ENCODE peak calls at places on chromosomes 16 and 17, in ten cellular contexts. M is AG04450; B is WERI-Rb-1; V is H9; F is foreskin keratinocyte; W is dorsolateral prefrontal cortex; K is uterus; T is bronchial epithelial cell; E is CD4-positive, CD25-positive, alpha-beta regulatory T cell; X is mammary epithelial cell. D is an unnamed sample. For H3K27me3, the result is how much of the 10 kb centered on the place peaks cover.

GRCh38 chr17:28457890-28458289 is 15.6 kb upstream of the SLC13A2 start:
- DNase-seq in X (no peak), V (no peak), E (no peak), T (no peak), K (no peak), B (no peak), M (no peak), F (no peak), W (no peak), D (no peak)

GRCh38 chr16:30896203-30896889 is at the start of gene CTF1:
- DNase-seq in W (no peak), M (peak), F (peak), B (no peak), T (peak), V (peak), E (no peak), K (peak), X (peak), D (no peak)

GRCh38 chr16:64791756-64792155 is 330.1 kb downstream of the CDH11 start:
- DNase-seq in B (no peak), W (no peak), E (no peak), X (no peak), F (no peak), K (no peak), M (no peak), T (no peak), V (no peak), D (no peak)

GRCh38 chr17:2435852-2436251 is 35.0 kb upstream of the MNT start:
- DNase-seq in K (no peak), W (peak), X (no peak), B (no peak), F (no peak), T (no peak), M (no peak), V (no peak), E (no peak), D (no peak)

GRCh38 chr16:89422905-89423630 is 67.3 kb downstream of the ANKRD11 start:
- DNase-seq in W (no peak), M (no peak), E (no peak), K (no peak), X (peak), V (no peak), T (peak), B (no peak), F (no peak), D (peak)

GRCh38 chr17:81512984-81513668 is 527 bp upstream of the ACTG1 start:
- DNase-seq in W (peak), K (peak), F (peak), M (no peak), E (peak), T (peak), X (peak), B (peak), V (peak), D (peak)

GRCh38 chr17:63474914-63475460 is 1.9 kb upstream of the ACE start:
- DNase-seq in B (no peak), E (no peak), M (no peak), K (no peak), F (no peak), V (no peak), W (no peak), T (no peak), X (no peak), D (no peak)

GRCh38 chr16:85539084-85539483 is 74.0 kb upstream of the GSE1 start:
- DNase-seq in V (no peak), T (no peak), W (no peak), X (no peak), E (no peak), K (no peak), B (no peak), M (no peak), F (no peak), D (no peak)

GRCh38 chr17:31550389-31551056 is 159.0 kb downstream of the RAB11FIP4 start:
- DNase-seq in F (no peak), T (no peak), M (no peak), B (no peak), K (no peak), W (peak), X (no peak), E (no peak), V (no peak), D (no peak)

GRCh38 chr17:37117743-37118142 is 169.0 kb downstream of the AATF start:
- DNase-seq in X (no peak), V (no peak), B (no peak), W (peak), E (no peak), F (no peak), K (no peak), M (no peak), T (no peak), D (no peak)

GRCh38 chr16:84502075-84502474 is 2.4 kb downstream of the MEAK7 start:
- DNase-seq in M (no peak), W (no peak), X (no peak), B (no peak), E (no peak), V (no peak), K (peak), F (peak), T (no peak), D (no peak)

GRCh38 chr17:39079836-39080235 is 71.6 kb downstream of the PLXDC1 start:
- DNase-seq in T (no peak), M (no peak), X (no peak), B (peak), F (no peak), E (no peak), K (no peak), W (no peak), V (no peak), D (no peak)

GRCh38 chr17:18966831-18967624 is 15.1 kb downstream of the SLC5A10 start:
- DNase-seq in K (no peak), X (no peak), M (no peak), B (no peak), T (no peak), W (peak), V (peak), F (no peak), E (no peak), D (no peak)

GRCh38 chr17:74274060-74274702 is at the start of gene DNAI2:
- DNase-seq in T (no peak), M (no peak), F (no peak), E (peak), X (no peak), V (peak), B (no peak), W (no peak), K (no peak), D (peak)

GRCh38 chr17:78474631-78475146 is 96.2 kb downstream of the PGS1 start:
- DNase-seq in M (no peak), B (no peak), V (no peak), K (no peak), F (no peak), T (no peak), W (no peak), X (no peak), E (no peak), D (no peak)

GRCh38 chr17:47987240-47987835 is 16.4 kb downstream of the CDK5RAP3 start:
- DNase-seq in F (no peak), E (no peak), B (peak), K (no peak), M (no peak), V (peak), T (no peak), X (no peak), W (no peak), D (no peak)

GRCh38 chr17:38873646-38874380 is 4.0 kb downstream of the LASP1 start:
- DNase-seq in W (no peak), X (no peak), F (no peak), M (no peak), V (peak), B (no peak), E (no peak), K (no peak), T (no peak), D (no peak)

GRCh38 chr16:12078405-12079245 is 102.1 kb downstream of the SNX29 start:
- DNase-seq in K (no peak), V (no peak), F (no peak), E (no peak), T (no peak), B (no peak), W (no peak), M (no peak), X (no peak), D (no peak)

GRCh38 chr16:47311738-47312505 is 148.9 kb downstream of the ITFG1 start:
- DNase-seq in B (no peak), K (no peak), F (peak), W (peak), X (peak), M (no peak), V (peak), E (no peak), T (peak), D (no peak)

GRCh38 chr16:85902366-85903155 is 3.6 kb downstream of the IRF8 start:
- DNase-seq in K (no peak), B (peak), F (no peak), T (no peak), E (no peak), W (no peak), M (no peak), X (no peak), V (no peak), D (peak)

GRCh38 chr17:5562661-5563360 is 21.5 kb downstream of the NLRP1 start:
- DNase-seq in M (no peak), T (no peak), X (no peak), E (no peak), B (no peak), F (no peak), K (no peak), V (no peak), W (no peak), D (no peak)

GRCh38 chr17:16909472-16909871 is 62.4 kb downstream of the TNFRSF13B start:
- DNase-seq in T (no peak), V (peak), X (no peak), B (no peak), E (no peak), W (no peak), M (no peak), F (no peak), K (no peak), D (no peak)

GRCh38 chr17:48100160-48100559 is 1.1 kb downstream of the CBX1 start:
- DNase-seq in B (no peak), T (peak), V (no peak), X (peak), W (no peak), E (no peak), F (peak), K (no peak), M (peak), D (no peak)

GRCh38 chr16:18039931-18040330 is 296.6 kb downstream of the NPIPA8 start:
- DNase-seq in B (no peak), M (no peak), T (no peak), E (no peak), W (no peak), K (no peak), X (no peak), V (no peak), F (no peak), D (no peak)

GRCh38 chr17:82915697-82916027 is 75.8 kb upstream of the ZNF750 start:
- DNase-seq in K (no peak), V (no peak), F (no peak), B (no peak), W (no peak), E (no peak), T (no peak), X (no peak), M (no peak), D (no peak)

GRCh38 chr17:44033841-44034408 is 19.2 kb upstream of the TMEM101 start:
- DNase-seq in E (no peak), M (no peak), B (no peak), V (no peak), T (no peak), W (no peak), F (no peak), K (no peak), X (no peak), D (no peak)

GRCh38 chr17:66791337-66791736 is 43.6 kb upstream of the CACNG5 start:
- DNase-seq in X (no peak), V (no peak), T (no peak), F (no peak), B (no peak), E (no peak), M (no peak), K (no peak), W (no peak), D (no peak)

GRCh38 chr16:12319464-12320030 is 343.0 kb downstream of the SNX29 start:
- DNase-seq in T (no peak), M (no peak), E (no peak), W (peak), X (no peak), K (no peak), B (no peak), V (no peak), F (no peak), D (no peak)

GRCh38 chr17:64781394-64781793 is 119.3 kb upstream of the SMURF2 start:
- DNase-seq in B (no peak), K (peak), T (peak), E (peak), X (peak), W (no peak), V (peak), M (no peak), F (no peak), D (peak)

GRCh38 chr16:70253291-70254094 is 1.8 kb upstream of the EXOSC6 start:
- DNase-seq in X (no peak), E (peak), M (no peak), K (no peak), W (no peak), V (peak), F (no peak), B (peak), T (peak), D (peak)

GRCh38 chr17:36920032-36921000 is 17.0 kb upstream of the LHX1 start:
- DNase-seq in F (no peak), E (no peak), B (peak), T (peak), M (no peak), V (peak), K (no peak), X (no peak), W (peak), D (no peak)

GRCh38 chr17:6755281-6755680 is 565 bp upstream of the XAF1 start:
- DNase-seq in K (peak), B (no peak), W (no peak), M (no peak), V (no peak), T (no peak), E (no peak), X (no peak), F (no peak), D (no peak)

GRCh38 chr17:62601438-62601837 is 26.0 kb upstream of the MRC2 start:
- DNase-seq in X (no peak), K (no peak), T (no peak), B (no peak), F (no peak), E (no peak), W (no peak), V (no peak), M (no peak), D (no peak)

GRCh38 chr16:14301150-14302030 is 230.3 kb downstream of the MRTFB start:
- DNase-seq in X (peak), E (no peak), F (no peak), B (no peak), K (peak), T (peak), M (no peak), W (no peak), V (peak), D (no peak)

GRCh38 chr17:51598824-51599223 is 338.5 kb downstream of the UTP18 start:
- DNase-seq in X (no peak), B (no peak), M (no peak), F (no peak), W (no peak), T (no peak), E (no peak), K (no peak), V (peak), D (no peak)

GRCh38 chr17:66399441-66399840 is 97.0 kb downstream of the PRKCA start:
- DNase-seq in V (no peak), T (no peak), B (no peak), E (no peak), X (no peak), K (no peak), W (no peak), M (no peak), F (no peak), D (no peak)

GRCh38 chr16:89708481-89708931 is 7.0 kb upstream of the SPATA2L start:
- DNase-seq in B (no peak), W (no peak), V (no peak), T (no peak), K (no peak), M (no peak), X (no peak), F (no peak), E (no peak), D (no peak)

GRCh38 chr17:41678907-41679739 is 9.6 kb upstream of the EIF1 start:
- DNase-seq in K (no peak), B (no peak), W (no peak), M (no peak), T (peak), X (peak), F (peak), V (no peak), E (peak), D (peak)

GRCh38 chr16:70688266-70688742 is 2.5 kb upstream of the MTSS2 start:
- DNase-seq in X (no peak), M (no peak), F (no peak), W (peak), K (peak), V (no peak), E (no peak), T (no peak), B (no peak), D (no peak)

GRCh38 chr17:49895812-49896211 is 47.9 kb upstream of the TAC4 start:
- DNase-seq in E (no peak), M (no peak), F (no peak), K (no peak), T (no peak), W (no peak), X (no peak), B (no peak), V (no peak), D (no peak)
- H3K27me3 ChIP-seq in E (under half), M (half or more), F (under half), K (under half), T (under half), W (under half), X (under half), B (under half), V (under half), D (under half)

GRCh38 chr16:49283376-49284049 is 1.9 kb upstream of the CBLN1 start:
- DNase-seq in V (no peak), W (peak), X (no peak), E (no peak), M (no peak), T (no peak), B (no peak), K (no peak), F (no peak), D (no peak)

GRCh38 chr16:49281843-49282642 is 405 bp upstream of the CBLN1 start:
- DNase-seq in E (no peak), F (peak), X (peak), V (peak), B (peak), T (peak), M (no peak), K (peak), W (peak), D (no peak)

GRCh38 chr16:49281481-49281842 is at the start of gene CBLN1:
- DNase-seq in E (no peak), K (no peak), W (no peak), V (no peak), X (no peak), T (no peak), M (no peak), B (no peak), F (no peak), D (no peak)

GRCh38 chr16:49280861-49281331 is 742 bp downstream of the CBLN1 start:
- DNase-seq in T (no peak), X (no peak), V (no peak), F (no peak), K (no peak), E (no peak), W (no peak), B (no peak), M (no peak), D (no peak)

DNA sequence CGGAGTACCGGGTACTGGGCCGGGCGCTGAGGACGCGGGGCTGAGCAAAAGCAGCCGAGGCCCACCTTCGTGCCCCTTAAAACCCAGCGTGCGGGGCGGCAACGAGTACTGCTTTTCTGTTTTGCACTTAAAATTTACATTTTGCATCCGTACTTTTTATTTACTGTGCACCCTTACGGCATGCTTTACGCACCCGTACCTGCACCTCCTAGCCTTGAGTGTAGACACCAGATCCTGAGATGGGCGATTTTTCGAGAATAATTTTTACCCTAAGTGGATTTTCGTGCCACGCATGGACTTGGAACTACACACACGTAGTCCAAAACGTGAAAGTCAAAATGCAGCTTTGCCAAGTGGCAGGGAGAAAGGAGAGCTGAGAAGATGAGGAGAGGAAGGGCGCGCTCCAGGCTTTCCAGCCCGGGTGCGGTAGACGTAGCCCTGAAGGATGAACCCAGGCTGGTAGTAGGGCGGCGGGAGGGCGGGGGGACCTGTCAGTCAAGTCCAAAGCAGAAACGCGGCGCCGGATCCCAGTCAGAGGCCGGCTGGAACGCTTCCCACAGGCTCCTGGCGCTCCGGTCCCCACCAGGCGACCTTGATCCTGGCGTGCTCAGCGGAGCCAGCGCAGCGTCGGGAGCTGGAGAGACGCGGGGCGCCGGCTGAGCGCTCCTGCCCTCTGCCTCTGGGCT is 1.2 kb upstream of the CBLN1 start:
- DNase-seq in V (peak), F (no peak), W (peak), M (no peak), B (peak), T (no peak), K (no peak), E (no peak), X (no peak), D (no peak)
- H3K27me3 ChIP-seq in V (half or more), F (half or more), W (half or more), M (under half), B (under half), T (under half), K (half or more), E (under half), X (half or more), D (under half)

DNA sequence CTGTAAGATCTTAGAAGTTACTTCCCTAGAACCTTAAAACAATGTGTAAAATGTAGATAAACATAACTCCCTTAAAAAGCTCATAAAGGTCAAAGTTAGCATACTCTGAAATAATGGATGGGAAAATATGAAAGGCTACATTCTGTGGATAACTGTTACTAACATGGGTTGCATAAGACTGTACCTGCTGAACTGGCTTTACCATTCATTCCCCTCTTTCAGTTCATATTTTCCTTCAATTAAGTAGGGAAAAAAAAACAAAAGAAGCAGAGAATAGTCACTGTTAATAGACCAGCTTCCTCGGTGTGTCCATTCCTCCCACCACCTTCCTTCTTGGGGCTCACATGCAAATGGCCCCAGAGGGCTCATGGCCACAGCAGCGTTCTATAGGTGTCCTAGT is 7.5 kb upstream of the MEIOB start:
- DNase-seq in W (no peak), M (no peak), F (no peak), E (no peak), B (no peak), T (no peak), X (no peak), K (no peak), V (no peak), D (no peak)
- H3K27me3 ChIP-seq in W (under half), M (under half), F (under half), E (under half), B (under half), T (under half), X (under half), K (under half), V (under half), D (under half)

GRCh38 chr17:40312131-40312731 is 3.3 kb downstream of the RARA start:
- DNase-seq in M (no peak), B (no peak), W (no peak), E (no peak), V (no peak), T (no peak), X (peak), F (no peak), K (peak), D (no peak)

GRCh38 chr17:40309031-40309937 is at the start of gene RARA:
- DNase-seq in F (peak), K (peak), M (no peak), V (peak), T (no peak), E (no peak), B (peak), X (no peak), W (peak), D (no peak)

GRCh38 chr17:40311575-40311974 is 2.6 kb downstream of the RARA start:
- DNase-seq in E (no peak), B (no peak), T (no peak), F (peak), X (peak), W (no peak), V (no peak), M (no peak), K (peak), D (no peak)

GRCh38 chr17:40309938-40310510 is 1.0 kb downstream of the RARA start:
- DNase-seq in V (no peak), K (no peak), F (no peak), X (no peak), M (no peak), W (peak), E (no peak), T (no peak), B (peak), D (no peak)

DNA sequence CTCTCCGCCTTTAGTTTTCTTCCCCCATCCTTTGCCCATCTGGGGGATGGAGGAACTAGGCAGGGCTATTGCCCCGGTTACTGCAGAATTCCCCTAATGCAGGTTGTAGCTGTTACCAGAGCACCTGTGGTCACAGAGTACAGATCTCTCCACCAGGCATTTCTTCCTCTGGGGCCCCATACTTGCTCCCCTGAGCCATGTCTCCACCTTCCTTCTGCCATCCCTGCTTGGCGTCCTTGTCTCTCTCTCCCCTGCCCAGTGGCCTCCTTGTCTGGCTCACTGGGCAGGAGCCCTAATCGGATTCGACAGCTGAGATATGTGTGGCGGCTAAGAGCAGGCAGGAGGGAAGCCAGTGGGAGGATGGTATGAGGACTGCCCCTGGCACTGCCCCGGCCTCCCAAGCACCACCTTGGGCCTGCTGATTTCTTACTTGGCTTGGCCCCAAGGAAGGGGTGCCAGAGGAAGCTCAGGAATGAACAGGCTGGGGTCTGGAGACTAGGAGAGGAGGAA is 2.0 kb downstream of the RARA start:
- DNase-seq in M (no peak), T (no peak), X (no peak), B (peak), W (peak), K (no peak), F (no peak), E (no peak), V (no peak), D (no peak)
- H3K27me3 ChIP-seq in M (under half), T (under half), X (under half), B (under half), W (under half), K (under half), F (under half), E (under half), V (under half), D (under half)